ENCODE peak calls at places on chromosomes 11 and 22, in eight cellular contexts. H, M, Y, G, N, S, B and T are unnamed samples.
A peak's percentile ranks its signal among the peaks of the same experiment; 100 is the strongest.

GRCh38 chr11:15213471-15214231 is 98.9 kb downstream of the INSC start:
- DNase-seq in H (peak; percentile 17), M (no peak), Y (no peak), G (no peak), N (no peak), S (no peak), B (no peak), T (no peak)

GRCh38 chr11:11567862-11568650 is 53.7 kb downstream of the GALNT18 start:
- DNase-seq in H (no peak), M (no peak), Y (no peak), G (no peak), N (peak; percentile 53), S (no peak), B (no peak), T (no peak)

GRCh38 chr11:15336016-15336415 is 221.3 kb downstream of the INSC start:
- DNase-seq in H (no peak), M (no peak), Y (no peak), G (no peak), N (no peak), S (no peak), B (no peak), T (no peak)

GRCh38 chr11:133957926-133958325 is 1.2 kb upstream of the IGSF9B start:
- DNase-seq in H (no peak), M (no peak), Y (no peak), G (no peak), N (no peak), S (no peak), B (no peak), T (no peak)

GRCh38 chr11:9263840-9264380 is 1.2 kb downstream of the DENND5A start:
- DNase-seq in H (no peak), M (no peak), Y (no peak), G (no peak), N (peak; percentile 28), S (peak; percentile 22), B (no peak), T (no peak)

GRCh38 chr11:102802341-102802740 is 4.4 kb upstream of the MMP1 start:
- DNase-seq in H (no peak), M (no peak), Y (no peak), G (no peak), N (no peak), S (no peak), B (no peak), T (no peak)

GRCh38 chr11:44057340-44057739 is 8.7 kb upstream of the ACCS start:
- DNase-seq in H (no peak), M (no peak), Y (no peak), G (no peak), N (no peak), S (no peak), B (no peak), T (no peak)

GRCh38 chr11:31645747-31646146 is 136.2 kb downstream of the ELP4 start:
- DNase-seq in H (no peak), M (no peak), Y (no peak), G (peak; percentile 45), N (peak; percentile 73), S (no peak), B (no peak), T (no peak)

GRCh38 chr22:36744791-36745190 is 31.1 kb downstream of the IFT27 start:
- DNase-seq in H (no peak), M (no peak), Y (no peak), G (no peak), N (no peak), S (no peak), B (no peak), T (no peak)

GRCh38 chr22:26471522-26471921 is 12.1 kb downstream of the HPS4 start:
- DNase-seq in H (no peak), M (no peak), Y (peak; percentile 56), G (no peak), N (peak; percentile 91), S (no peak), B (no peak), T (no peak)

GRCh38 chr11:62669420-62670161 is 1.9 kb upstream of the UQCC3 start:
- DNase-seq in H (no peak), M (no peak), Y (no peak), G (peak; percentile 22), N (no peak), S (no peak), B (no peak), T (no peak)